ENCODE peak calls at places on chromosomes 13 and 19, in seven cellular contexts. G, S, O, U, A, M and W are unnamed samples. For H3K4me1, the result is how much of the 10 kb centered on the place peaks cover.

GRCh38 chr13:33174980-33175379 is 110.6 kb downstream of the STARD13 start:
- DNase-seq in U (no peak), M (no peak), O (no peak), A (no peak), G (no peak), S (no peak), W (no peak)

GRCh38 chr19:18967358-18968146 is 26.5 kb upstream of the HOMER3 start:
- DNase-seq in S (peak), G (no peak), U (peak), O (no peak), M (peak), A (peak), W (peak)

GRCh38 chr19:32318884-32319520 is 26.4 kb upstream of the ZNF507 start:
- DNase-seq in O (no peak), M (no peak), G (no peak), S (no peak), A (no peak), U (no peak), W (no peak)

GRCh38 chr19:38268539-38268938 is 4.2 kb downstream of the SPINT2 start:
- DNase-seq in M (no peak), G (no peak), A (no peak), S (no peak), O (no peak), U (no peak), W (no peak)

GRCh38 chr13:40292108-40292507 is 374.3 kb downstream of the FOXO1 start:
- DNase-seq in G (no peak), S (no peak), U (peak), M (no peak), O (no peak), A (no peak), W (no peak)

GRCh38 chr19:42440357-42441046 is 2.2 kb downstream of the CXCL17 start:
- DNase-seq in U (peak), S (peak), G (peak), M (no peak), A (peak), O (no peak), W (peak)

GRCh38 chr13:20274466-20274865 is 42.3 kb upstream of the GJB6 start:
- DNase-seq in U (no peak), O (no peak), S (no peak), G (no peak), A (no peak), M (peak), W (peak)

GRCh38 chr13:33146843-33147611 is 130.8 kb downstream of the KL start:
- DNase-seq in U (no peak), M (no peak), O (peak), G (no peak), S (no peak), A (no peak), W (no peak)

GRCh38 chr13:64377606-64378005 is 2852.5 kb downstream of the PCDH9 start:
- DNase-seq in U (no peak), M (no peak), O (no peak), G (no peak), S (no peak), A (no peak), W (no peak)

GRCh38 chr13:100544866-100545683 is 43.5 kb downstream of the GGACT start:
- DNase-seq in O (no peak), G (no peak), A (no peak), M (no peak), U (peak), S (peak), W (peak)

GRCh38 chr13:34762312-34762711 is 179.8 kb upstream of the NBEA start:
- DNase-seq in G (no peak), M (no peak), A (no peak), U (no peak), S (no peak), O (no peak), W (no peak)

GRCh38 chr19:29517412-29517811 is 8.4 kb upstream of the VSTM2B start:
- DNase-seq in U (no peak), A (no peak), S (peak), O (no peak), G (no peak), M (no peak), W (no peak)

GRCh38 chr13:110874508-110874960 is 40.3 kb downstream of the ANKRD10 start:
- DNase-seq in A (peak), M (peak), S (peak), U (peak), O (no peak), G (peak), W (peak)

GRCh38 chr19:45485301-45486077 is 11.4 kb downstream of the RTN2 start:
- DNase-seq in S (peak), U (peak), A (peak), M (peak), G (peak), O (peak), W (peak)

GRCh38 chr19:46731007-46731501 is 14.1 kb upstream of the PRKD2 start:
- DNase-seq in U (no peak), S (no peak), M (peak), O (no peak), G (no peak), A (no peak), W (no peak)

GRCh38 chr13:21297452-21297851 is 121.0 kb downstream of the MRPL57 start:
- DNase-seq in M (no peak), O (no peak), G (no peak), S (no peak), U (no peak), A (no peak), W (no peak)

GRCh38 chr19:7705387-7706187 is 3.7 kb upstream of the FCER2 start:
- DNase-seq in A (peak), M (no peak), O (peak), U (peak), G (peak), S (no peak), W (peak)

GRCh38 chr13:24718192-24718965 is 38.2 kb downstream of the ATP12A start:
- DNase-seq in U (no peak), G (no peak), M (no peak), O (no peak), A (no peak), S (no peak), W (no peak)

GRCh38 chr19:53772943-53773342 is 51.2 kb downstream of the NLRP12 start:
- DNase-seq in S (no peak), M (peak), U (no peak), A (peak), O (no peak), G (peak), W (peak)

GRCh38 chr19:46704379-46705076 is 12.4 kb downstream of the PRKD2 start:
- DNase-seq in S (peak), A (peak), U (peak), G (peak), O (no peak), M (peak), W (peak)

GRCh38 chr13:31355001-31355400 is 155.2 kb downstream of the B3GLCT start:
- DNase-seq in G (no peak), M (no peak), S (no peak), U (no peak), A (no peak), O (no peak), W (no peak)

GRCh38 chr13:31351376-31351775 is 151.6 kb downstream of the B3GLCT start:
- DNase-seq in O (no peak), S (no peak), M (no peak), A (no peak), G (no peak), U (no peak), W (no peak)

GRCh38 chr13:31350560-31350959 is 150.8 kb downstream of the B3GLCT start:
- DNase-seq in M (no peak), O (no peak), U (no peak), S (no peak), A (no peak), G (no peak), W (no peak)

GRCh38 chr13:31349156-31349555 is 149.4 kb downstream of the B3GLCT start:
- DNase-seq in S (no peak), O (no peak), A (no peak), U (no peak), M (no peak), G (no peak), W (no peak)

GRCh38 chr13:31352467-31352866 is 152.7 kb downstream of the B3GLCT start:
- DNase-seq in S (peak), O (no peak), U (no peak), M (no peak), A (no peak), G (no peak), W (no peak)
- H3K4me1 ChIP-seq in S (under half), O (under half), U (under half), M (under half), A (under half), G (under half), W (under half)

GRCh38 chr19:17001603-17002183 is 24.9 kb downstream of the CPAMD8 start:
- DNase-seq in S (no peak), U (peak), O (no peak), M (no peak), A (no peak), G (peak), W (no peak)
- H3K4me3 ChIP-seq in S (no peak), U (no peak), O (no peak), M (no peak), A (no peak), G (peak), W (no peak)

DNA sequence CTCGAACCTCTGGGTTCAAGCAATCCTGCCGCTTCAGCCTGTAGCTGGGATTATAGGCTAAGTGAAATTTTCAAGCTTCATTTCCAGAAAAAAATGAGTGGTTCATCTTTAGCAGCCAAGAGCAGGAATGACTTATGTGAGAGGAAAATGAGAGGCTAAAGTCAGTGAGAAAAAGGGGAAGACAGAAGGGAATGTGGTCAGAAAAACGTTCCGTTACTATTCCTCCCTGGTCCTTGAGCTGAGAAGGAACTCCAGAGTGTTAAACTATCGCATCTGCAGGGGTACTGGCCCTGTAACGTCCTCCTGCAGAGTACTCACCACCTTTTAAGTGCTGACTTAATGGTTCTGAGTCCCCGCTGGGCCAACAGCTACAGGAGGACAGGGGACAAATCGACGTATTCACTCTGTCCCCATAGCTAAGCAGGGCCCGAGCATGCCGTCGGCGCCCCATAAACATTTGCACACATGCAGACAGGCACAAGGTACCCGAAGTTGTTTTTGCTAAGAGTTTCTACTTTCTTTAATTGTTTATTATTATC is 88.1 kb downstream of the FLT1 start:
- DNase-seq in O (no peak), S (no peak), M (no peak), A (no peak), U (no peak), G (no peak), W (no peak)
- H3K4me1 ChIP-seq in O (under half), S (under half), M (under half), A (under half), U (under half), G (under half), W (under half)

DNA sequence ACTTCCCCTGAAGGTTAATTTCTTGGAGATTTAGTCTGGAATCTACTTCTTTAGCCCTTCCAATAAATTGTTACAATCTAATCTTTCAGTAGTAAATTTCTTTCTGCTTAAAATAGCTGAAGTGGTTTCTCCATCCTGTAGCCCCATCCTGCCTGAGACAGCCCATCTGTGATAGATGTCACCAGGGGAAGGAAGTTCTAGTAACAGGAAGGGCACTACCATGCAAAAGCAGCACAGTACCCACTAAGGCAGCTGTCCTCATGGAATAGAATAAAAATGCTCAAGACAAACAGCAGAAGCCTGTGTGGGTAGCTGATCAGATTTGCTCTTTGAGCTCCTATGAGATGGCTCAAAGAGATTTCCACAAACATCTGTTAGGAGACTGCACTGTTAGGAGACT is 1036.5 kb downstream of the SLITRK5 start:
- DNase-seq in S (no peak), A (no peak), G (no peak), M (no peak), U (no peak), O (no peak), W (no peak)
- H3K4me3 ChIP-seq in S (no peak), A (no peak), G (no peak), M (no peak), U (no peak), O (no peak), W (no peak)

DNA sequence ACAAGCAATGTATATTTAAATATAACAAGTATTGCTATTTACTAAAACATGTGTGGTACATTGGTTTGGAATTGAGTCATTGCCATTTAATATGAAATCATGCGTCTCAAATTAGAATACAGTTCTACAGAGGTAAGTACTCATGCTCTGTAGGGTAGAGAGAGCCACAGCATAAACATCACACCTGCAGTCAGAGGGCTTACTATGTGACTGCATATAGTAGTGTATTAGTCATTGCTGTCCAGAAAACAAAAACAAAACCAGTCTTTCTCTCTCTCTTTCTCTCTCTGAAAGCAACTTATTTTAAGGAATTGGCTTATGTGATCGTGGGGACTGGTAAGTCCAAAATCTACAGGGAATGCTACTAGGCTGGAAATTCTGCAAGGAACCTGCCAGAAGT is 370.3 kb downstream of the GPC5 start:
- DNase-seq in M (no peak), G (no peak), A (no peak), O (no peak), S (no peak), U (no peak), W (no peak)
- H3K4me1 ChIP-seq in M (under half), G (under half), A (under half), O (under half), S (under half), U (under half), W (under half)

DNA sequence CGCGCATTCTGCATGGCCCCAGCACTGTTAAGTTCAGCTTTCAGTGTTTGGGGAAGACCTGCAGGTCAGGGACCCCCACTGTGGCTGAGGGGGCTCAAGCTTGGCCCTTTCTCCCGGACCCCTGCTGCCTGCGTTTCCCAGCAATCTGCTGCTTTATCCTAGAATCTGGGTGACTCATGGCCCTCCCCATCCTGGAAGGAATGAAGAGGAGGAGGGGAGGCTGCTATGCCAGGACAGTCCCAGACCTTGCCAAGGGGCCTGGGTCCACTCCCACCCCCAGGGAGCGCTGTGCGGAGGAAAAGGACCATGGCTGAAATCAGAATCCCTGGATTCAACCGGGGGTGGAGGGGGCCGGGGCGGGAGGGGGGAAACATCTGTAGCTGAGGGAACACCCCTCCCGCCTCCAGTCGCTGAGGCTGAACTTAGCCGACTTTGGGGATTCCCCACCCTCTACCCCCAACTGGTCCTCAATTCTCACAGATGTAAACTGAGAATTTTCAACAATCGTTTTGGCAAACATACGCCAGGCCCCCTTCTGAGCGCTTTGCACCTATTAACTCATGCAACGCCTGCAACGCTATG is 20.6 kb downstream of the ZNF114 start:
- DNase-seq in A (no peak), U (peak), M (peak), O (no peak), G (no peak), S (no peak), W (no peak)
- H3K4me3 ChIP-seq in A (peak), U (peak), M (peak), O (peak), G (peak), S (no peak), W (no peak)

GRCh38 chr19:36245210-36246005 is 30.5 kb downstream of the ZNF146 start:
- DNase-seq in A (no peak), S (no peak), G (no peak), U (peak), M (no peak), O (no peak), W (no peak)

GRCh38 chr19:36244066-36244465 is 29.2 kb downstream of the ZNF146 start:
- DNase-seq in U (no peak), A (no peak), O (no peak), M (no peak), S (no peak), G (no peak), W (no peak)

DNA sequence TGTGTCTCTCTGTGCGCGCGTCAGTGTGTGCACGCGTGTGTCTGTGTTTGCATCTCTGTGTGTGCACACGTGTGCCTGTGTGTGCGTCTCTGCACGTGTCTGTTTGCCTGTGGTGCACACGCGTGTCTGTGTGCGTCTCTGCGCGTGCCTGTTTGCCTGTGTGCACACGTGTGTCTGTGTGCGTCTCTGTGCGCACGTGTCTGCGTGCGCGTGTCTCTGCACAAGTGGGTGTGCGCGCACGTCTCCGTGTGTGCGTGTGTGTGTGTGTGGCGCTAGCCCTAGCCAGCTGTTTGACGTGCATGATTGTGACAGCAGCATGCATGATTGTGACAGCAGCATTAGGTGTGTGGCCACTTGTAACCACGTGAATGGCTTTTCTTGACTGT is 31.1 kb downstream of the ZNF146 start:
- DNase-seq in O (no peak), G (no peak), S (no peak), U (no peak), A (no peak), M (no peak), W (no peak)
- H3K4me1 ChIP-seq in O (under half), G (under half), S (under half), U (under half), A (under half), M (under half), W (under half)

GRCh38 chr13:113187905-113188595 is 20.4 kb downstream of the PCID2 start:
- DNase-seq in G (no peak), S (no peak), U (no peak), O (no peak), A (no peak), M (peak), W (no peak)
- H3K4me3 ChIP-seq in G (no peak), S (no peak), U (no peak), O (no peak), A (no peak), M (no peak), W (no peak)

DNA sequence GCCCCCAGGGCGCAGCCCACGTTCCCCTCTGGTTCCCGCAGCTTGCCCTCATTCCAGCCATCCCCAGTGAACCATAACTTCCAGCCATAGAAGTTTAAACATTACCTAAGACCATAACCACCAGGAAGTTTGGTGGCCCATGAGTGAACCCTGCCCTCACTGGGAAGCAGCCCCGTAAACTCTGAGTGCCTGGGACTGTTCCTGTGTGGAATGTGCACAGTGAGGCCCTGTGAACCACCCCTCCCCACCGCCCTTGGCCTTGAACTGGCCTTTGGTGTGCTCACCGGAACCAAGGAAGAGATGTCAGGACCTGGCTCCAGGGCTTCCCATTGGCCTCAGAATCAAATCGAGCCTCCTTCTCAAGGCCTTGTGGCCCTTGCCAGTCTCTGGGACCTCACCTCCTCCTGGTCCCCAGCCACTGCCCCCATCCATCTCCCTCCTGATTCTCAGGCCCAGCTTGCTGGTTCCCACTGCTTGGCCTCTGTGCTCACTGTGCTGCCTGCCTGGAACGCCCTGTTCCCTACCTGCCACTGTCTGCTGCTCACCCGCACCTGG is 46.5 kb downstream of the DNM2 start:
- DNase-seq in A (no peak), U (no peak), O (no peak), M (peak), G (no peak), S (no peak), W (no peak)
- H3K4me1 ChIP-seq in A (half or more), U (under half), O (under half), M (under half), G (under half), S (under half), W (under half)